ENCODE peak calls at places on chromosome 10, in seven cellular contexts. Q, C, M, S, J, W and T are unnamed samples.

GRCh38 chr10:63670291-63670898 is 149.2 kb downstream of the REEP3 start:
- DNase-seq in W (no peak), C (no peak), S (no peak), M (no peak), Q (no peak), J (no peak), T (peak)

GRCh38 chr10:100759331-100759730 is 13.9 kb downstream of the PAX2 start:
- DNase-seq in S (no peak), W (no peak), J (no peak), Q (no peak), M (no peak), C (no peak), T (no peak)

GRCh38 chr10:125629758-125630376 is 53.1 kb downstream of the TEX36 start:
- DNase-seq in Q (peak), J (no peak), W (peak), C (no peak), M (no peak), S (no peak), T (no peak)

GRCh38 chr10:137031-137430 is 1.8 kb downstream of the ZMYND11 start:
- DNase-seq in J (no peak), Q (peak), C (peak), M (peak), W (peak), S (no peak), T (no peak)

GRCh38 chr10:69716711-69717560 is 84.8 kb upstream of the COL13A1 start:
- DNase-seq in M (peak), J (peak), S (no peak), W (peak), C (peak), Q (peak), T (peak)

GRCh38 chr10:71276873-71277272 is 42.2 kb upstream of the SLC29A3 start:
- DNase-seq in S (no peak), W (no peak), C (no peak), J (no peak), M (no peak), Q (no peak), T (no peak)

GRCh38 chr10:123622381-123622780 is 43.8 kb upstream of the GPR26 start:
- DNase-seq in C (no peak), S (no peak), Q (no peak), W (peak), J (no peak), M (no peak), T (no peak)

GRCh38 chr10:88919041-88919440 is 33.5 kb downstream of the ACTA2 start:
- DNase-seq in M (no peak), J (no peak), S (no peak), W (no peak), Q (no peak), C (no peak), T (no peak)

GRCh38 chr10:75042292-75042974 is 69.0 kb upstream of the SAMD8 start:
- DNase-seq in Q (no peak), W (peak), M (no peak), S (no peak), J (no peak), C (peak), T (no peak)

GRCh38 chr10:103542764-103543616 is 49.5 kb downstream of the NEURL1 start:
- DNase-seq in W (peak), S (no peak), M (no peak), C (peak), J (no peak), Q (peak), T (no peak)

GRCh38 chr10:7585228-7585627 is 81.5 kb downstream of the ITIH5 start:
- DNase-seq in J (no peak), M (no peak), W (no peak), Q (no peak), S (no peak), C (no peak), T (no peak)

GRCh38 chr10:132669208-132669861 is 116.6 kb downstream of the NKX6-2 start:
- DNase-seq in W (no peak), J (peak), C (no peak), Q (no peak), M (peak), S (no peak), T (no peak)

GRCh38 chr10:84352251-84352842 is 24.0 kb downstream of the CCSER2 start:
- DNase-seq in W (peak), M (peak), C (peak), S (no peak), J (peak), Q (peak), T (peak)

GRCh38 chr10:71294091-71294561 is 24.9 kb upstream of the SLC29A3 start:
- DNase-seq in M (no peak), W (no peak), S (no peak), C (no peak), Q (no peak), J (peak), T (no peak)

GRCh38 chr10:96072673-96073072 is 29.3 kb downstream of the CCNJ start:
- DNase-seq in W (peak), J (no peak), C (no peak), S (no peak), M (no peak), Q (peak), T (no peak)

GRCh38 chr10:46048152-46048551 is 2.1 kb upstream of the MSMB start:
- DNase-seq in W (no peak), C (no peak), M (no peak), S (no peak), J (no peak), Q (no peak), T (no peak)

GRCh38 chr10:50937230-50937907 is 51.9 kb upstream of the A1CF start:
- DNase-seq in J (no peak), Q (peak), S (no peak), C (no peak), W (peak), M (no peak), T (no peak)

GRCh38 chr10:114492351-114493037 is 88.2 kb upstream of the AFAP1L2 start:
- DNase-seq in M (no peak), S (no peak), Q (no peak), W (no peak), C (no peak), J (no peak), T (no peak)

GRCh38 chr10:59323036-59323459 is 39.3 kb downstream of the FAM13C start:
- DNase-seq in S (no peak), M (no peak), C (no peak), Q (no peak), W (no peak), J (no peak), T (no peak)

GRCh38 chr10:32226624-32227023 is 120.3 kb downstream of the EPC1 start:
- DNase-seq in M (no peak), Q (no peak), S (no peak), J (no peak), W (no peak), C (no peak), T (no peak)

GRCh38 chr10:113473851-113474250 is 79.0 kb upstream of the HABP2 start:
- DNase-seq in M (no peak), S (no peak), J (no peak), Q (no peak), C (no peak), W (peak), T (no peak)

GRCh38 chr10:80409121-80409520 is 770 bp downstream of the PRXL2A start:
- DNase-seq in Q (no peak), C (no peak), M (no peak), S (no peak), W (no peak), J (no peak), T (no peak)

GRCh38 chr10:69352569-69353264 is 64.0 kb downstream of the TACR2 start:
- DNase-seq in C (no peak), J (no peak), W (peak), S (no peak), M (no peak), Q (no peak), T (peak)

GRCh38 chr10:12194752-12195271 is 879 bp downstream of the NUDT5 start:
- DNase-seq in Q (no peak), C (peak), M (peak), W (peak), J (peak), S (peak), T (no peak)

GRCh38 chr10:13234172-13234571 is at the start of gene UCMA:
- DNase-seq in J (no peak), S (no peak), W (no peak), C (no peak), M (no peak), Q (no peak), T (no peak)

GRCh38 chr10:96814264-96814663 is 17.8 kb upstream of the LCOR start:
- DNase-seq in Q (peak), M (no peak), S (no peak), C (no peak), J (no peak), W (peak), T (no peak)

GRCh38 chr10:132554991-132555647 is 17.5 kb downstream of the INPP5A start:
- DNase-seq in C (no peak), M (peak), Q (no peak), W (no peak), S (peak), J (peak), T (peak)

GRCh38 chr10:15795000-15795792 is 65.1 kb downstream of the MINDY3 start:
- DNase-seq in M (no peak), Q (no peak), S (no peak), W (no peak), C (no peak), J (no peak), T (no peak)